ENCODE peak calls at places on chromosomes 12 and 14, in seven cellular contexts. N is GM04504; X is fibroblast of mammary gland; U is HT1080; M is left cardiac atrium; E is NCI-H510A; Y is stimulated activated CD8-positive, alpha-beta memory T cell treated with anti-CD3 and anti-CD28 coated beads, Interleukin-4, amount 100 ng/mL, for 1 hour. G is an unnamed sample.
A peak's percentile ranks its signal among the peaks of the same experiment; 100 is the strongest.

GRCh38 chr12:63900922-63901793 is 56.7 kb downstream of the SRGAP1 start:
- DNase-seq in N (no peak), X (no peak), U (no peak), M (no peak), E (no peak), Y (no peak), G (no peak)

GRCh38 chr12:89353188-89353822 is 1.0 kb upstream of the DUSP6 start:
- DNase-seq in N (peak; percentile 31), X (peak; percentile 40), U (no peak), M (peak; percentile 78), E (peak; percentile 72), Y (no peak), G (no peak)

GRCh38 chr12:24697769-24698168 is 251.1 kb downstream of the BCAT1 start:
- DNase-seq in N (no peak), X (no peak), U (no peak), M (no peak), E (no peak), Y (no peak), G (no peak)

GRCh38 chr12:124392991-124393790 is 98.3 kb downstream of the RFLNA start:
- DNase-seq in N (peak; percentile 79), X (peak; percentile 85), U (no peak), M (peak; percentile 88), E (no peak), Y (no peak), G (no peak)

GRCh38 chr14:32457213-32457920 is 128.3 kb downstream of the AKAP6 start:
- DNase-seq in N (no peak), X (peak; percentile 33), U (no peak), M (peak; percentile 63), E (no peak), Y (no peak), G (no peak)

GRCh38 chr12:16187684-16188083 is 89.8 kb downstream of the SLC15A5 start:
- DNase-seq in N (no peak), X (no peak), U (no peak), M (no peak), E (no peak), Y (no peak), G (no peak)

GRCh38 chr12:50636505-50636904 is 127.4 kb upstream of the ATF1 start:
- DNase-seq in N (no peak), X (no peak), U (no peak), M (no peak), E (no peak), Y (no peak), G (no peak)

GRCh38 chr12:12999276-12999958 is 648 bp downstream of the HEBP1 start:
- DNase-seq in N (no peak), X (peak; percentile 17), U (no peak), M (no peak), E (no peak), Y (no peak), G (no peak)